ENCODE peak calls at places on chromosomes 11 and 22, in six cellular contexts. Y is GM23248, R is GM12878, I is PC-3, B is K562, A is MM.1S. Z is an unnamed sample. For H3K36me3, the result is how much of the 10 kb centered on the place peaks cover.

GRCh38 chr11:90391756-90392155 is 168.9 kb upstream of the CHORDC1 start:
- DNase-seq in Y (no peak), R (no peak), I (no peak), B (no peak), A (no peak), Z (no peak)

GRCh38 chr11:19735512-19735911 is 22.9 kb downstream of the NAV2 start:
- DNase-seq in Y (peak), R (no peak), I (no peak), B (no peak), A (no peak), Z (no peak)

GRCh38 chr11:17921620-17922473 is 91.0 kb downstream of the SERGEF start:
- DNase-seq in Y (peak), R (no peak), I (no peak), B (no peak), A (no peak), Z (peak)

GRCh38 chr22:50260801-50261614 is 475 bp downstream of the MAPK12 start:
- DNase-seq in Y (peak), R (no peak), I (peak), B (peak), A (peak), Z (no peak)

GRCh38 chr22:45969801-45970464 is 7.0 kb downstream of the WNT7B start:
- DNase-seq in Y (no peak), R (no peak), I (no peak), B (no peak), A (no peak), Z (no peak)

GRCh38 chr11:2741006-2741376 is 41.2 kb upstream of the KCNQ1OT1 start:
- DNase-seq in Y (no peak), R (no peak), I (no peak), B (no peak), A (no peak), Z (no peak)

GRCh38 chr11:119671048-119671447 is 58.0 kb downstream of the NECTIN1 start:
- DNase-seq in Y (no peak), R (no peak), I (no peak), B (no peak), A (no peak), Z (no peak)

GRCh38 chr22:37711490-37711889 is 14.6 kb downstream of the TRIOBP start:
- DNase-seq in Y (no peak), R (no peak), I (no peak), B (no peak), A (no peak), Z (no peak)

GRCh38 chr11:19730373-19730772 is 17.7 kb downstream of the NAV2 start:
- DNase-seq in Y (peak), R (no peak), I (no peak), B (no peak), A (no peak), Z (no peak)

DNA sequence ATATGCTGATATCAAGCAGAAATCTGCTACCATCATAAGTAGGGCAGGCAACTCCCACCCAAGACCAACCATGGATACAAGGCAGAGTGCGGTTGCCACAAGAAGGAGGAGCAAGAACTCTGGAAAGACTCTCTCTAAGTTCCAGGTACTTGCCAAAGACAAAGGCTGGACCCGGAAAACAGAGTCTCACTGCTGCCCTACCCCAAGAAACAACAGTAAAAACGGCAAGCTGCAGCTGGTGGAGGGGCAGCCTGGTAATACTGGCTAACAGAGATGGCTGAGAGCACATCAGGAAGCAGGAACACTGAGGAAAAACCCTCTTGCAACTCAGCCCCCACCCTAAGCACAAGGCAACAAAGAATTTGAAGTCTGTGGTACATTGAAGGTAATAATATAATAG is 27.7 kb upstream of the NXPE2 start:
- DNase-seq in Y (no peak), R (no peak), I (no peak), B (no peak), A (no peak), Z (no peak)
- H3K4me3 ChIP-seq in Y (no peak), R (no peak), I (no peak), B (no peak), A (no peak), Z (no peak)

DNA sequence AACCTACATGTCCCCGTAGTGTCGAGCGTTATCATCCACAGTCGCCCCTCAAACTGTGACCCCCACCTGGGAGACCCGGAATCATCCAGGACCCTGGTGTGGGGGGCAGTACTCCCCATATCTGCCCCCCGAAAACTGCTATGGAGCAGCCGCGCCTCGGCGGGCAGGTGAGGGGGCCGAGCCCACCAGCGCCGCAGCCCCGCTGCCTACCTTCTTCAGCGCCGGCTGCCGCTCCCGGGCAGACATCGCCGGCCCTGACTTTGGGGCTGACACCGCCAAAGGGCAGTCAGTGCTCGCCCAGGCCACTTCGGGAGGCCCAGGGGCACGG is 825 bp downstream of the ARHGAP20 start:
- DNase-seq in Y (no peak), R (no peak), I (no peak), B (no peak), A (no peak), Z (no peak)
- TF ChIP-seq EZH2 in Y (no peak), R (no peak), I (no peak), B (no peak), A (no peak), Z (no peak)

DNA sequence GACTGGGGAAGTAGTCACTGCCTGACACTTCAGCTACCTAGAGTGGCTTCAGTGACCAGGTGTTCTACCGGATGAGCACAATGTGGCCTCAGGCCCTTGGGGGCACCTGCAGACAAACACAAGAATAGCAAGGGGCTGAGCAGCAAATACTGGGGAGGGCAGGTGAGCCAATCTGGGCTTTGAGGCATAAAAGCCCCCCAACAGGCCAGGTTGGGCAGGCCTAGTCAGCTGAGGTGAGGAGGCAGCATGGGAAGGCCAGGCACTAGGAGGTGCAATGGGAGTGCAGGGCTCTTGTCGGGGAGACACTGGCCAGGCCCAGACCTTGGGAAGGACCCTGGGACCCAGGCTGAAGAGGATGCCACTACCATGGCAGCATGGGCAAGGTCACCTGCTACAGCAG is 9.0 kb downstream of the UFD1 start:
- DNase-seq in Y (no peak), R (no peak), I (no peak), B (no peak), A (no peak), Z (no peak)
- H3K36me3 ChIP-seq in Y (under half), R (under half), I (half or more), B (half or more), A (under half), Z (half or more)

GRCh38 chr22:25447689-25448434 is 116.6 kb upstream of the GRK3 start:
- DNase-seq in Y (peak), R (peak), I (peak), B (peak), A (peak), Z (no peak)

GRCh38 chr22:25449781-25450317 is 114.6 kb upstream of the GRK3 start:
- DNase-seq in Y (peak), R (no peak), I (no peak), B (no peak), A (no peak), Z (no peak)

GRCh38 chr22:25448435-25449051 is 115.9 kb upstream of the GRK3 start:
- DNase-seq in Y (peak), R (no peak), I (peak), B (peak), A (no peak), Z (no peak)

GRCh38 chr22:25451480-25452114 is 112.9 kb upstream of the GRK3 start:
- DNase-seq in Y (peak), R (no peak), I (no peak), B (no peak), A (no peak), Z (no peak)

DNA sequence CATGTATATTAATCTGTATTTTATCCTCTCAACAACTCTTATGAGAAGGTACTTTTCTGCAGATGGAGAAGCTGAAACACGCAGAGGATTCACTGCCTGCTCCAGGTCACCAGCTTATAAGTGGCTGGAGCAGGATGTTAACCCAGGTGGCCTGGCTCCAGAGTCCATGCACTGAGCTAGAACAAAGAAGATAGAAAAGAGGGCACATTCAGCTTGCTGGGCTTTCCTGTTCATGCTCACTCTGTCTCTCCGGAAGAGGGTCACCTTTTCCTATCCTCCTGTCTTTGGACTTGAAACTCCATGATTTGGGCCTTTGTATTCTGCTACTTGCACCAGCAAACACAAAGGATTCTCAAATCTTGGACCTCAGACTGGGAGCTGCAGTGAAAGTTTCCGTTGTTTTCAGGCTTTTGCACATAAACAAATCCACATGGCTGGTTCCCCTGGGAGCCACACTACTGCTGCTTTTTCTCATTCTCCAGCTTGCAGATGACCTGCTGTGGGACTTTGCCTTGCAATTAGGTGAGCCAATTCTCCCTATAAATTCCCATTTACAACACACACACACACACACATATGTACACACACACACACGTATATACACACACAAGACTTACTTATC is 117.3 kb upstream of the GRK3 start:
- DNase-seq in Y (no peak), R (no peak), I (no peak), B (peak), A (no peak), Z (no peak)
- H3K4me3 ChIP-seq in Y (no peak), R (peak), I (no peak), B (peak), A (peak), Z (peak)

GRCh38 chr11:62593434-62594044 is 2.2 kb upstream of the TUT1 start:
- DNase-seq in Y (peak), R (no peak), I (peak), B (peak), A (peak), Z (no peak)

GRCh38 chr11:62595124-62595523 is 3.8 kb upstream of the TUT1 start:
- DNase-seq in Y (no peak), R (no peak), I (no peak), B (no peak), A (no peak), Z (no peak)

GRCh38 chr11:62592989-62593421 is 1.7 kb upstream of the TUT1 start:
- DNase-seq in Y (no peak), R (no peak), I (no peak), B (no peak), A (no peak), Z (no peak)

GRCh38 chr11:62591448-62592215 is at the start of gene TUT1:
- DNase-seq in Y (peak), R (peak), I (peak), B (peak), A (peak), Z (peak)

DNA sequence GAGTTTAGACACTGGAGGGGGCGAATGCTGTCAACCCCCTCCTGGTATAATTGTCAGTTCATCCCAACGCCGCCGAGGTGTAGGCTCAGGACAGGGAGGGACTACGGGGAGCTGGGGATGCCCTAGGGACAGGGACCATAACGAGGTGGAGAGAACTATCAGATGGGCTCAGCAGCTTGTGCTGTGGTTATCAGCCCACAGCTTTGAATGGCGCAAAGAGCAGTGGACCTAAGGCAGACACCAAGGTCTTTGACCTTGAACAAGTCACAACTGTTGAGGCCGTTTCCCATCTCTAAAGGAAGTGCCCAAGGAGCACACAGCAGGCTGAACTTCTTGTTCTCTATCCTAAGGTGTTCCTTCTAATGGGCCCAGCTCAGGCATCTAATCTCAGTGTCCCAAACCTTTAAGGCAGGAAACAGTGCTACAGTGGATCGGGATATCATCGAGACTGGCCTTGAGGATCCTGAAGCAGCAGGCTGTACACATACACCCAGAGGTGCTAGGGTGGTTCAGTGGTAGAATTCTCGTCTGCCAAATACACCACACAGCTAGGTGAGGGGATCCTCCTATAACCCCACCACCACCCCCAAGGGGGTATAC is 993 bp upstream of the TUT1 start:
- DNase-seq in Y (no peak), R (no peak), I (no peak), B (no peak), A (no peak), Z (no peak)
- TF ChIP-seq EZH2 in Y (no peak), R (no peak), I (no peak), B (no peak), A (no peak), Z (no peak)

GRCh38 chr11:12130180-12130980 is 20.0 kb downstream of the MICAL2 start:
- DNase-seq in Y (no peak), R (no peak), I (no peak), B (no peak), A (no peak), Z (no peak)
- H3K36me3 ChIP-seq in Y (under half), R (under half), I (under half), B (under half), A (under half), Z (under half)

DNA sequence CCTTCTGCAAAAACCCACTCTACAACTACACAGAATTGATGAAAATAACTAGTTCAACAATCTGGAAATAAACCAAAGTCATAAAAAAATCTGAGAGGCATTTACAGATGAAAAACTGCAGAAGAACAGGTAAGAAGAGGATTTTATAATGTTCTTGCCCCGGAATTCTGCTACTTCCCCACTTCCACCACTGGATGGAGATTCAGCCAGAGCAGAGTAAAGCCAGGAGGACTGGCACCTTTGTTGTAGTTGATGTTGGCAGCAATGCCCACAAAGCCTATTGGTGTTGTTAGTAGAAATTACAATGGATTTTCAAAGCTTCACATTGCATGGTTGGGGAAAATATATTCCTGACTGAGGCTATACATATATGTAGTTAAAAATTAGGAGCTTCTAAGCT is 640.2 kb downstream of the LRRC4C start:
- DNase-seq in Y (no peak), R (no peak), I (no peak), B (no peak), A (no peak), Z (no peak)
- H3K4me3 ChIP-seq in Y (no peak), R (no peak), I (no peak), B (no peak), A (no peak), Z (no peak)

Z was measured in SK-N-MC.